ENCODE peak calls at places on chromosome 4, in five cellular contexts. W is H1, Z is K562, U is HCT116, J is HepG2. S is an unnamed sample.

GRCh38 chr4:105197777-105198176 is 51.1 kb downstream of the TET2 start:
- DNase-seq in W (no peak), Z (no peak), U (no peak), J (no peak), S (no peak)

GRCh38 chr4:108204518-108204917 is 35.8 kb upstream of the LEF1 start:
- DNase-seq in W (no peak), Z (no peak), U (no peak), J (no peak), S (no peak)

GRCh38 chr4:159220353-159220752 is 117.5 kb downstream of the RAPGEF2 start:
- DNase-seq in W (no peak), Z (no peak), U (no peak), J (no peak), S (no peak)

GRCh38 chr4:53943345-53944085 is 120.9 kb downstream of the CHIC2 start:
- DNase-seq in W (no peak), Z (no peak), U (peak; percentile 85), J (no peak), S (no peak)

GRCh38 chr4:151584101-151584500 is 175.1 kb downstream of the FHIP1A start:
- DNase-seq in W (no peak), Z (no peak), U (no peak), J (no peak), S (no peak)

GRCh38 chr4:2165391-2165790 is 76.5 kb downstream of the HAUS3 start:
- DNase-seq in W (no peak), Z (no peak), U (no peak), J (peak; percentile 20), S (no peak)

GRCh38 chr4:102363033-102363432 is 17.8 kb upstream of the SLC39A8 start:
- DNase-seq in W (no peak), Z (no peak), U (no peak), J (no peak), S (no peak)

GRCh38 chr4:128060620-128061565 is at the start of gene LARP1B:
- DNase-seq in W (peak; percentile 96), Z (peak; percentile 95), U (peak; percentile 87), J (peak; percentile 91), S (peak; percentile 74)

GRCh38 chr4:25756503-25756902 is 100.9 kb downstream of the SLC34A2 start:
- DNase-seq in W (no peak), Z (no peak), U (no peak), J (peak; percentile 36), S (no peak)

GRCh38 chr4:40152642-40153041 is 44.2 kb upstream of the RHOH start:
- DNase-seq in W (no peak), Z (no peak), U (no peak), J (no peak), S (no peak)

GRCh38 chr4:83238393-83238792 is 46.2 kb downstream of the COQ2 start:
- DNase-seq in W (no peak), Z (no peak), U (no peak), J (no peak), S (no peak)

GRCh38 chr4:6773106-6773505 is 9.4 kb upstream of the KIAA0232 start:
- DNase-seq in W (no peak), Z (no peak), U (no peak), J (no peak), S (no peak)

GRCh38 chr4:70280567-70280966 is 38.2 kb downstream of the CSN3 start:
- DNase-seq in W (no peak), Z (no peak), U (no peak), J (no peak), S (no peak)

GRCh38 chr4:80033581-80033980 is 39.4 kb downstream of the ANTXR2 start:
- DNase-seq in W (no peak), Z (peak; percentile 22), U (no peak), J (no peak), S (no peak)

GRCh38 chr4:52646726-52647125 is 12.4 kb downstream of the USP46 start:
- DNase-seq in W (no peak), Z (no peak), U (no peak), J (no peak), S (no peak)

GRCh38 chr4:102572452-102572851 is 71.3 kb downstream of the NFKB1 start:
- DNase-seq in W (no peak), Z (no peak), U (no peak), J (no peak), S (no peak)

GRCh38 chr4:174209296-174209695 is 74.2 kb downstream of the FBXO8 start:
- DNase-seq in W (no peak), Z (no peak), U (no peak), J (no peak), S (no peak)

GRCh38 chr4:90184560-90184959 is 57.4 kb downstream of the CCSER1 start:
- DNase-seq in W (no peak), Z (no peak), U (no peak), J (no peak), S (no peak)

GRCh38 chr4:187309456-187309855 is 585.8 kb upstream of the FAT1 start:
- DNase-seq in W (no peak), Z (no peak), U (no peak), J (no peak), S (no peak)

GRCh38 chr4:1055721-1056590 is 44.5 kb downstream of the FGFRL1 start:
- DNase-seq in W (no peak), Z (peak; percentile 87), U (no peak), J (no peak), S (no peak)

GRCh38 chr4:78954048-78954666 is 14.9 kb upstream of the PAQR3 start:
- DNase-seq in W (no peak), Z (peak; percentile 41), U (peak; percentile 23), J (peak; percentile 9), S (no peak)

GRCh38 chr4:39637572-39638357 is 900 bp downstream of the SMIM14 start:
- DNase-seq in W (peak; percentile 55), Z (peak; percentile 22), U (peak; percentile 21), J (peak; percentile 64), S (no peak)

GRCh38 chr4:105147226-105148151 is 813 bp downstream of the TET2 start:
- DNase-seq in W (no peak), Z (peak; percentile 25), U (no peak), J (peak; percentile 24), S (no peak)

GRCh38 chr4:123557857-123558536 is 161.4 kb downstream of the SPRY1 start:
- DNase-seq in W (no peak), Z (no peak), U (no peak), J (no peak), S (no peak)

GRCh38 chr4:87839309-87839946 is 6.7 kb downstream of the MEPE start:
- DNase-seq in W (no peak), Z (peak; percentile 31), U (no peak), J (no peak), S (no peak)

GRCh38 chr4:26030260-26030667 is 116.2 kb downstream of the SMIM20 start:
- DNase-seq in W (peak; percentile 63), Z (no peak), U (no peak), J (no peak), S (no peak)

GRCh38 chr4:88244821-88245579 is 39.4 kb downstream of the PPM1K start:
- DNase-seq in W (peak; percentile 42), Z (no peak), U (no peak), J (no peak), S (no peak)

GRCh38 chr4:124096290-124096689 is 616.2 kb downstream of the ANKRD50 start:
- DNase-seq in W (no peak), Z (no peak), U (no peak), J (peak; percentile 26), S (no peak)

GRCh38 chr4:6277935-6278800 is 8.5 kb downstream of the WFS1 start:
- DNase-seq in W (no peak), Z (no peak), U (no peak), J (no peak), S (no peak)

GRCh38 chr4:142353149-142353738 is 492.9 kb downstream of the INPP4B start:
- DNase-seq in W (no peak), Z (peak; percentile 10), U (peak; percentile 69), J (peak; percentile 27), S (no peak)

GRCh38 chr4:141339966-141340365 is 119.3 kb downstream of the ZNF330 start:
- DNase-seq in W (no peak), Z (no peak), U (no peak), J (no peak), S (no peak)

GRCh38 chr4:148369919-148370318 is 72.3 kb downstream of the NR3C2 start:
- DNase-seq in W (no peak), Z (no peak), U (no peak), J (peak; percentile 3), S (no peak)

GRCh38 chr4:133152330-133152791 is 3.3 kb downstream of the PCDH10 start:
- DNase-seq in W (peak; percentile 74), Z (no peak), U (no peak), J (no peak), S (no peak)

GRCh38 chr4:140239311-140239710 is 85.3 kb upstream of the MAML3 start:
- DNase-seq in W (no peak), Z (no peak), U (no peak), J (no peak), S (no peak)

DNA sequence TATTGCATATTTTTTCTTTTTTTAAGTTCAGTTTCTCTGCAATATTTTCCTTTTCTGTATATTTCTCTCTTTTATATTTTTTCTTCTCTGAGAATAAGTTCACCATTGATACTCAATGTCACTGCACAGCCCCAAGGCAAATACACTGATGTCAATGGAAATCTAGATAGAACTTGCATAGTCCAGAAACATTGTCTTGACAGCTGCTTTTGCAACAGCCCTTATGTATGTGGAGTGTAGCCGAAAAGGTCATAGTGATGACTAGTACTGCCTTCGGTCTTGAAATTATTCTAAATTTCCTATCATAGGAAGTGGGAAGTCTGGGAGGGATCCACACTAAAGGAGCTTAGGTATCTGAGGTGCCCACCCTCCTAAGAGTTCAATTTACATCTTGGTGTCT is 150.0 kb downstream of the SPOCK3 start:
- DNase-seq in W (no peak), Z (no peak), U (no peak), J (no peak), S (no peak)
- TF ChIP-seq ZNF274 in W (no peak), Z (no peak), U (no peak), J (no peak), S (no peak)

DNA sequence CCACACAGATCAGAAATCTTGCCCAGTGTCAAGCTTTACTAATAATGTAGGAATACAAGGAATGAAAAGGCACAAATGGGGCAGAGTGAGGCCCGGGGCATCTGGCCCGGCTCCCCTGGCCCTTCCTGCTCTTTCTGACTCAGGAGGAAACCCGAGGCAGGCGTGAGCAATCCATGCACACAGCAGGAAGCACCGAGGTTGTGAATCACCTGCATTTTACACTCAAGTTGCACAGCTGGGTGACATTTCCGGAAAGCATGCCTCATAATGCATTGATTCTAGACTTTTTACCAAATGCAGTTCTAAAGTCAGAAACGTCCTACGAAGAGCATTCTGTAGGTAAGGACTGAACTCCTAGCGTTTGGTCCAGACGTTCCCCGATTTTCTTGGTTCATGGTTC is 38.9 kb downstream of the PRIMPOL start:
- DNase-seq in W (no peak), Z (no peak), U (peak; percentile 54), J (no peak), S (no peak)
- H2AFZ ChIP-seq in W (no peak overlapping the region), Z (no peak overlapping the region), U (no peak overlapping the region), J (no peak overlapping the region), S (no peak overlapping the region)

GRCh38 chr4:184345573-184345922 is 127.9 kb upstream of the ENPP6 start:
- DNase-seq in W (no peak), Z (no peak), U (no peak), J (no peak), S (no peak)
- TF ChIP-seq ZNF274 in W (no peak), Z (no peak), U (no peak), J (no peak), S (no peak)

DNA sequence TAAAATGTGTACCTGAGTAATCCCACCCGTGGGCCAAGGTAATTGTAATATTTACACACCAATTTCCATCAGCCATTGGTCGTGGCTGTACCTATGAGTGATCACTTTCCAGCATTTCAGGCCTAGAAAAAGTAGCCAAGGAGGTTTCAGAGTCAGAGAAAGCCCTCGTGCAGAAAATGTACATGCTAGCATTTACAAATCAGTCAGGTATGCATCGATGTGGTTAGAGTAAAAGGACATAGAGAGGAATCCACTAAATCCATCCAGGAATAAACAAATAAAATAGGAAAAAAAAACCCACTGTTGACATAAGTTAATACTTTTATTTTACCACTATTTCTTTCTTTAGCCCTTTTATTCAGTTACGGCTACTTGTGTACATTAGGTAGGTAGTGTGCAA is 256.8 kb downstream of the TRIML1 start:
- DNase-seq in W (no peak), Z (no peak), U (no peak), J (no peak), S (no peak)
- H2AFZ ChIP-seq in W (no peak overlapping the region), Z (no peak overlapping the region), U (no peak overlapping the region), J (no peak overlapping the region), S (no peak overlapping the region)

S was measured in GM12878.